ENCODE peak calls at places on chromosome 22, in nine cellular contexts. D, O, Z, K, T, Q, X, R and U are unnamed samples.

GRCh38 chr22:28034760-28035401 is 115.8 kb upstream of the PITPNB start:
- DNase-seq in D (peak), O (peak), Z (peak), K (peak), T (peak), Q (peak), X (peak), R (no peak), U (no peak)

GRCh38 chr22:38132794-38133193 is 22.3 kb upstream of the BAIAP2L2 start:
- DNase-seq in D (no peak), O (no peak), Z (no peak), K (no peak), T (no peak), Q (no peak), X (no peak), R (no peak), U (no peak)

GRCh38 chr22:30192427-30192826 is 54.1 kb downstream of the LIF start:
- DNase-seq in D (no peak), O (no peak), Z (peak), K (no peak), T (no peak), Q (no peak), X (no peak), R (no peak), U (no peak)

GRCh38 chr22:20275836-20276235 is 7.7 kb upstream of the RTN4R start:
- DNase-seq in D (no peak), O (no peak), Z (no peak), K (no peak), T (no peak), Q (no peak), X (no peak), R (no peak), U (no peak)

GRCh38 chr22:26047516-26047915 is 121.7 kb upstream of the SEZ6L start:
- DNase-seq in D (no peak), O (no peak), Z (no peak), K (no peak), T (no peak), Q (peak), X (no peak), R (no peak), U (no peak)

GRCh38 chr22:25564979-25565677 is 653 bp downstream of the GRK3 start:
- DNase-seq in D (no peak), O (peak), Z (no peak), K (no peak), T (no peak), Q (peak), X (no peak), R (no peak), U (peak)

GRCh38 chr22:44403930-44404329 is 91.2 kb upstream of the SHISAL1 start:
- DNase-seq in D (no peak), O (no peak), Z (no peak), K (no peak), T (no peak), Q (peak), X (peak), R (no peak), U (no peak)

GRCh38 chr22:26669060-26669481 is 11.7 kb downstream of the MIAT start:
- DNase-seq in D (no peak), O (peak), Z (no peak), K (no peak), T (no peak), Q (no peak), X (no peak), R (no peak), U (peak)

GRCh38 chr22:30591191-30591587 is 521 bp downstream of the PES1 start:
- DNase-seq in D (peak), O (no peak), Z (no peak), K (no peak), T (no peak), Q (no peak), X (no peak), R (no peak), U (no peak)

GRCh38 chr22:38286915-38287669 is 14.3 kb upstream of the TMEM184B start:
- DNase-seq in D (no peak), O (no peak), Z (no peak), K (no peak), T (no peak), Q (no peak), X (no peak), R (no peak), U (no peak)

GRCh38 chr22:43152355-43153071 is 1.2 kb downstream of the TSPO start:
- DNase-seq in D (peak), O (peak), Z (peak), K (peak), T (peak), Q (peak), X (peak), R (peak), U (no peak)

GRCh38 chr22:19626042-19626560 is 88.2 kb upstream of the SEPTIN5 start:
- DNase-seq in D (no peak), O (no peak), Z (no peak), K (no peak), T (no peak), Q (peak), X (no peak), R (no peak), U (no peak)

GRCh38 chr22:44822479-44822878 is 70.1 kb downstream of the ARHGAP8 start:
- DNase-seq in D (no peak), O (no peak), Z (no peak), K (no peak), T (no peak), Q (no peak), X (no peak), R (no peak), U (no peak)

GRCh38 chr22:39649500-39650089 is 79.0 kb downstream of the CACNA1I start:
- DNase-seq in D (no peak), O (no peak), Z (no peak), K (no peak), T (no peak), Q (no peak), X (no peak), R (no peak), U (no peak)

GRCh38 chr22:29343313-29343805 is 27.9 kb upstream of the RASL10A start:
- DNase-seq in D (peak), O (no peak), Z (no peak), K (peak), T (peak), Q (no peak), X (peak), R (no peak), U (no peak)

GRCh38 chr22:46280999-46281623 is 13.3 kb downstream of the TTC38 start:
- DNase-seq in D (no peak), O (no peak), Z (no peak), K (peak), T (no peak), Q (peak), X (no peak), R (peak), U (no peak)

GRCh38 chr22:41538583-41538982 is 5.7 kb downstream of the POLR3H start:
- DNase-seq in D (no peak), O (no peak), Z (no peak), K (no peak), T (no peak), Q (no peak), X (no peak), R (peak), U (no peak)

GRCh38 chr22:19419464-19420178 is 11.9 kb downstream of the HIRA start:
- DNase-seq in D (no peak), O (peak), Z (no peak), K (no peak), T (no peak), Q (no peak), X (no peak), R (no peak), U (no peak)

GRCh38 chr22:44665115-44665514 is 36.9 kb upstream of the PRR5 start:
- DNase-seq in D (no peak), O (no peak), Z (no peak), K (no peak), T (no peak), Q (no peak), X (no peak), R (no peak), U (no peak)

GRCh38 chr22:27719535-27720227 is 81.9 kb downstream of the MN1 start:
- DNase-seq in D (peak), O (no peak), Z (peak), K (peak), T (no peak), Q (peak), X (peak), R (peak), U (no peak)

GRCh38 chr22:40654522-40655167 is 18.1 kb upstream of the MRTFA start:
- DNase-seq in D (peak), O (no peak), Z (no peak), K (peak), T (peak), Q (no peak), X (no peak), R (peak), U (no peak)